ENCODE peak calls at places on chromosome 3, in ten cellular contexts. One of them, this sample, is unnamed.

GRCh38 chr3:174659516-174659915 is 199.6 kb upstream of the NAALADL2 start:
- DNase-seq in germinal center: no peak
- DNase-seq in A172: no peak
- DNase-seq in spleen: no peak
- DNase-seq in activated T-cell treated with anti-CD3 and anti-CD28 coated beads for 1 hour: no peak
- DNase-seq in HTR-8/SVneo: no peak
- DNase-seq in IMR-90: no peak
- DNase-seq in Calu3: no peak
- DNase-seq in aorta: no peak
- DNase-seq in T-helper 2 cell: no peak
- DNase-seq in this sample: no peak

GRCh38 chr3:187976361-187976900 is 177.5 kb upstream of the LPP start:
- DNase-seq in germinal center: no peak
- DNase-seq in A172: no peak
- DNase-seq in spleen: no peak
- DNase-seq in activated T-cell treated with anti-CD3 and anti-CD28 coated beads for 1 hour: no peak
- DNase-seq in HTR-8/SVneo: no peak
- DNase-seq in IMR-90: no peak
- DNase-seq in Calu3: no peak
- DNase-seq in aorta: no peak
- DNase-seq in T-helper 2 cell: peak; percentile 50
- DNase-seq in this sample: no peak

GRCh38 chr3:10504161-10505049 is 981 bp downstream of the ATP2B2 start:
- DNase-seq in germinal center: no peak
- DNase-seq in A172: no peak
- DNase-seq in spleen: no peak
- DNase-seq in activated T-cell treated with anti-CD3 and anti-CD28 coated beads for 1 hour: no peak
- DNase-seq in HTR-8/SVneo: no peak
- DNase-seq in IMR-90: no peak
- DNase-seq in Calu3: no peak
- DNase-seq in aorta: no peak
- DNase-seq in T-helper 2 cell: no peak
- DNase-seq in this sample: no peak

GRCh38 chr3:159253860-159254259 is 452.0 kb downstream of the MFSD1 start:
- DNase-seq in germinal center: no peak
- DNase-seq in A172: no peak
- DNase-seq in spleen: no peak
- DNase-seq in activated T-cell treated with anti-CD3 and anti-CD28 coated beads for 1 hour: no peak
- DNase-seq in HTR-8/SVneo: no peak
- DNase-seq in IMR-90: no peak
- DNase-seq in Calu3: no peak
- DNase-seq in aorta: no peak
- DNase-seq in T-helper 2 cell: no peak
- DNase-seq in this sample: no peak

GRCh38 chr3:126528800-126529541 is 5.0 kb downstream of the CHST13 start:
- DNase-seq in germinal center: no peak
- DNase-seq in A172: no peak
- DNase-seq in spleen: peak; percentile 78
- DNase-seq in activated T-cell treated with anti-CD3 and anti-CD28 coated beads for 1 hour: no peak
- DNase-seq in HTR-8/SVneo: no peak
- DNase-seq in IMR-90: no peak
- DNase-seq in Calu3: peak; percentile 84
- DNase-seq in aorta: peak; percentile 26
- DNase-seq in T-helper 2 cell: no peak
- DNase-seq in this sample: peak; percentile 66

GRCh38 chr3:50524751-50525150 is 21.3 kb upstream of the CACNA2D2 start:
- DNase-seq in germinal center: no peak
- DNase-seq in A172: no peak
- DNase-seq in spleen: no peak
- DNase-seq in activated T-cell treated with anti-CD3 and anti-CD28 coated beads for 1 hour: no peak
- DNase-seq in HTR-8/SVneo: no peak
- DNase-seq in IMR-90: no peak
- DNase-seq in Calu3: no peak
- DNase-seq in aorta: no peak
- DNase-seq in T-helper 2 cell: no peak
- DNase-seq in this sample: no peak

GRCh38 chr3:55402886-55403605 is 84.1 kb downstream of the WNT5A start:
- DNase-seq in germinal center: no peak
- DNase-seq in A172: no peak
- DNase-seq in spleen: no peak
- DNase-seq in activated T-cell treated with anti-CD3 and anti-CD28 coated beads for 1 hour: no peak
- DNase-seq in HTR-8/SVneo: no peak
- DNase-seq in IMR-90: peak; percentile 66
- DNase-seq in Calu3: no peak
- DNase-seq in aorta: no peak
- DNase-seq in T-helper 2 cell: no peak
- DNase-seq in this sample: no peak

GRCh38 chr3:163622384-163622783 is 1455.9 kb downstream of the SI start:
- DNase-seq in germinal center: no peak
- DNase-seq in A172: peak; percentile 26
- DNase-seq in spleen: no peak
- DNase-seq in activated T-cell treated with anti-CD3 and anti-CD28 coated beads for 1 hour: no peak
- DNase-seq in HTR-8/SVneo: peak; percentile 12
- DNase-seq in IMR-90: no peak
- DNase-seq in Calu3: no peak
- DNase-seq in aorta: no peak
- DNase-seq in T-helper 2 cell: no peak
- DNase-seq in this sample: peak; percentile 0

GRCh38 chr3:143644370-143645089 is 203.7 kb downstream of the SLC9A9 start:
- DNase-seq in germinal center: peak; percentile 54
- DNase-seq in A172: peak; percentile 62
- DNase-seq in spleen: no peak
- DNase-seq in activated T-cell treated with anti-CD3 and anti-CD28 coated beads for 1 hour: no peak
- DNase-seq in HTR-8/SVneo: peak; percentile 48
- DNase-seq in IMR-90: peak; percentile 59
- DNase-seq in Calu3: peak; percentile 85
- DNase-seq in aorta: no peak
- DNase-seq in T-helper 2 cell: peak; percentile 23
- DNase-seq in this sample: peak; percentile 63

GRCh38 chr3:48919215-48920138 is 835 bp downstream of the ARIH2 start:
- DNase-seq in germinal center: peak; percentile 63
- DNase-seq in A172: peak; percentile 57
- DNase-seq in spleen: peak; percentile 90
- DNase-seq in activated T-cell treated with anti-CD3 and anti-CD28 coated beads for 1 hour: peak; percentile 23
- DNase-seq in HTR-8/SVneo: peak; percentile 54
- DNase-seq in IMR-90: peak; percentile 50
- DNase-seq in Calu3: peak; percentile 45
- DNase-seq in aorta: peak; percentile 55
- DNase-seq in T-helper 2 cell: peak; percentile 89
- DNase-seq in this sample: peak; percentile 54

GRCh38 chr3:157099337-157100078 is 60.4 kb downstream of the CCNL1 start:
- DNase-seq in germinal center: no peak
- DNase-seq in A172: no peak
- DNase-seq in spleen: no peak
- DNase-seq in activated T-cell treated with anti-CD3 and anti-CD28 coated beads for 1 hour: no peak
- DNase-seq in HTR-8/SVneo: no peak
- DNase-seq in IMR-90: peak; percentile 47
- DNase-seq in Calu3: no peak
- DNase-seq in aorta: no peak
- DNase-seq in T-helper 2 cell: no peak
- DNase-seq in this sample: no peak

GRCh38 chr3:57637391-57637790 is 40.2 kb upstream of the ARF4 start:
- DNase-seq in germinal center: no peak
- DNase-seq in A172: no peak
- DNase-seq in spleen: no peak
- DNase-seq in activated T-cell treated with anti-CD3 and anti-CD28 coated beads for 1 hour: no peak
- DNase-seq in HTR-8/SVneo: no peak
- DNase-seq in IMR-90: peak; percentile 41
- DNase-seq in Calu3: no peak
- DNase-seq in aorta: no peak
- DNase-seq in T-helper 2 cell: no peak
- DNase-seq in this sample: no peak

GRCh38 chr3:185362850-185363661 is at the start of gene MAP3K13:
- DNase-seq in germinal center: peak; percentile 74
- DNase-seq in A172: peak; percentile 93
- DNase-seq in spleen: peak; percentile 82
- DNase-seq in activated T-cell treated with anti-CD3 and anti-CD28 coated beads for 1 hour: no peak
- DNase-seq in HTR-8/SVneo: peak; percentile 89
- DNase-seq in IMR-90: peak; percentile 94
- DNase-seq in Calu3: peak; percentile 33
- DNase-seq in aorta: peak; percentile 87
- DNase-seq in T-helper 2 cell: peak; percentile 89
- DNase-seq in this sample: peak; percentile 91

GRCh38 chr3:115141018-115141757 is 5.9 kb downstream of the ZBTB20 start:
- DNase-seq in germinal center: no peak
- DNase-seq in A172: no peak
- DNase-seq in spleen: no peak
- DNase-seq in activated T-cell treated with anti-CD3 and anti-CD28 coated beads for 1 hour: no peak
- DNase-seq in HTR-8/SVneo: no peak
- DNase-seq in IMR-90: no peak
- DNase-seq in Calu3: no peak
- DNase-seq in aorta: no peak
- DNase-seq in T-helper 2 cell: no peak
- DNase-seq in this sample: no peak

GRCh38 chr3:189726277-189726676 is 95.1 kb downstream of the TP63 start:
- DNase-seq in germinal center: no peak
- DNase-seq in A172: no peak
- DNase-seq in spleen: no peak
- DNase-seq in activated T-cell treated with anti-CD3 and anti-CD28 coated beads for 1 hour: no peak
- DNase-seq in HTR-8/SVneo: no peak
- DNase-seq in IMR-90: peak; percentile 23
- DNase-seq in Calu3: no peak
- DNase-seq in aorta: no peak
- DNase-seq in T-helper 2 cell: no peak
- DNase-seq in this sample: no peak

GRCh38 chr3:149134560-149134959 is 5.1 kb downstream of the HPS3 start:
- DNase-seq in germinal center: no peak
- DNase-seq in A172: peak; percentile 52
- DNase-seq in spleen: no peak
- DNase-seq in activated T-cell treated with anti-CD3 and anti-CD28 coated beads for 1 hour: no peak
- DNase-seq in HTR-8/SVneo: no peak
- DNase-seq in IMR-90: peak; percentile 41
- DNase-seq in Calu3: no peak
- DNase-seq in aorta: no peak
- DNase-seq in T-helper 2 cell: no peak
- DNase-seq in this sample: no peak

GRCh38 chr3:76021376-76021775 is 236.0 kb upstream of the ZNF717 start:
- DNase-seq in germinal center: no peak
- DNase-seq in A172: no peak
- DNase-seq in spleen: no peak
- DNase-seq in activated T-cell treated with anti-CD3 and anti-CD28 coated beads for 1 hour: no peak
- DNase-seq in HTR-8/SVneo: no peak
- DNase-seq in IMR-90: peak; percentile 23
- DNase-seq in Calu3: no peak
- DNase-seq in aorta: no peak
- DNase-seq in T-helper 2 cell: no peak
- DNase-seq in this sample: no peak

GRCh38 chr3:172746476-172746875 is 4.0 kb upstream of the ECT2 start:
- DNase-seq in germinal center: no peak
- DNase-seq in A172: peak; percentile 44
- DNase-seq in spleen: no peak
- DNase-seq in activated T-cell treated with anti-CD3 and anti-CD28 coated beads for 1 hour: no peak
- DNase-seq in HTR-8/SVneo: peak; percentile 13
- DNase-seq in IMR-90: peak; percentile 16
- DNase-seq in Calu3: no peak
- DNase-seq in aorta: no peak
- DNase-seq in T-helper 2 cell: no peak
- DNase-seq in this sample: peak; percentile 39

GRCh38 chr3:32816439-32817194 is 1.2 kb upstream of the TRIM71 start:
- DNase-seq in germinal center: peak; percentile 37
- DNase-seq in A172: no peak
- DNase-seq in spleen: peak; percentile 77
- DNase-seq in activated T-cell treated with anti-CD3 and anti-CD28 coated beads for 1 hour: no peak
- DNase-seq in HTR-8/SVneo: no peak
- DNase-seq in IMR-90: no peak
- DNase-seq in Calu3: no peak
- DNase-seq in aorta: no peak
- DNase-seq in T-helper 2 cell: peak; percentile 46
- DNase-seq in this sample: peak; percentile 6

GRCh38 chr3:132210476-132211346 is 106.5 kb upstream of the ACP3 start:
- DNase-seq in germinal center: peak; percentile 10
- DNase-seq in A172: peak; percentile 26
- DNase-seq in spleen: no peak
- DNase-seq in activated T-cell treated with anti-CD3 and anti-CD28 coated beads for 1 hour: no peak
- DNase-seq in HTR-8/SVneo: peak; percentile 8
- DNase-seq in IMR-90: no peak
- DNase-seq in Calu3: peak; percentile 84
- DNase-seq in aorta: no peak
- DNase-seq in T-helper 2 cell: peak; percentile 1
- DNase-seq in this sample: peak; percentile 19

GRCh38 chr3:149402481-149402880 is 25.0 kb upstream of the TM4SF1 start:
- DNase-seq in germinal center: no peak
- DNase-seq in A172: no peak
- DNase-seq in spleen: no peak
- DNase-seq in activated T-cell treated with anti-CD3 and anti-CD28 coated beads for 1 hour: no peak
- DNase-seq in HTR-8/SVneo: no peak
- DNase-seq in IMR-90: no peak
- DNase-seq in Calu3: no peak
- DNase-seq in aorta: no peak
- DNase-seq in T-helper 2 cell: no peak
- DNase-seq in this sample: no peak

GRCh38 chr3:121894191-121894990 is at the start of gene SLC15A2:
- DNase-seq in germinal center: no peak
- DNase-seq in A172: no peak
- DNase-seq in spleen: no peak
- DNase-seq in activated T-cell treated with anti-CD3 and anti-CD28 coated beads for 1 hour: no peak
- DNase-seq in HTR-8/SVneo: no peak
- DNase-seq in IMR-90: no peak
- DNase-seq in Calu3: no peak
- DNase-seq in aorta: no peak
- DNase-seq in T-helper 2 cell: no peak
- DNase-seq in this sample: no peak

GRCh38 chr3:9861626-9862130 is 17.9 kb upstream of the RPUSD3 start:
- DNase-seq in germinal center: no peak
- DNase-seq in A172: no peak
- DNase-seq in spleen: peak; percentile 47
- DNase-seq in activated T-cell treated with anti-CD3 and anti-CD28 coated beads for 1 hour: no peak
- DNase-seq in HTR-8/SVneo: no peak
- DNase-seq in IMR-90: no peak
- DNase-seq in Calu3: no peak
- DNase-seq in aorta: no peak
- DNase-seq in T-helper 2 cell: no peak
- DNase-seq in this sample: no peak

GRCh38 chr3:141860086-141860669 is 16.3 kb upstream of the ATP1B3 start:
- DNase-seq in germinal center: no peak
- DNase-seq in A172: no peak
- DNase-seq in spleen: no peak
- DNase-seq in activated T-cell treated with anti-CD3 and anti-CD28 coated beads for 1 hour: no peak
- DNase-seq in HTR-8/SVneo: no peak
- DNase-seq in IMR-90: no peak
- DNase-seq in Calu3: no peak
- DNase-seq in aorta: no peak
- DNase-seq in T-helper 2 cell: no peak
- DNase-seq in this sample: no peak

GRCh38 chr3:16112910-16113504 is 61.5 kb upstream of the GALNT15 start:
- DNase-seq in germinal center: no peak
- DNase-seq in A172: no peak
- DNase-seq in spleen: no peak
- DNase-seq in activated T-cell treated with anti-CD3 and anti-CD28 coated beads for 1 hour: no peak
- DNase-seq in HTR-8/SVneo: no peak
- DNase-seq in IMR-90: peak; percentile 90
- DNase-seq in Calu3: no peak
- DNase-seq in aorta: no peak
- DNase-seq in T-helper 2 cell: no peak
- DNase-seq in this sample: peak; percentile 33

GRCh38 chr3:108243243-108243642 is 21.0 kb upstream of the IFT57 start:
- DNase-seq in germinal center: no peak
- DNase-seq in A172: no peak
- DNase-seq in spleen: no peak
- DNase-seq in activated T-cell treated with anti-CD3 and anti-CD28 coated beads for 1 hour: no peak
- DNase-seq in HTR-8/SVneo: no peak
- DNase-seq in IMR-90: no peak
- DNase-seq in Calu3: no peak
- DNase-seq in aorta: no peak
- DNase-seq in T-helper 2 cell: no peak
- DNase-seq in this sample: no peak

GRCh38 chr3:12423918-12424634 is 60.2 kb upstream of the TSEN2 start:
- DNase-seq in germinal center: no peak
- DNase-seq in A172: peak; percentile 86
- DNase-seq in spleen: no peak
- DNase-seq in activated T-cell treated with anti-CD3 and anti-CD28 coated beads for 1 hour: no peak
- DNase-seq in HTR-8/SVneo: peak; percentile 51
- DNase-seq in IMR-90: peak; percentile 58
- DNase-seq in Calu3: no peak
- DNase-seq in aorta: no peak
- DNase-seq in T-helper 2 cell: peak; percentile 53
- DNase-seq in this sample: no peak

GRCh38 chr3:191244242-191244867 is 45.3 kb downstream of the OSTN start:
- DNase-seq in germinal center: peak; percentile 23
- DNase-seq in A172: no peak
- DNase-seq in spleen: no peak
- DNase-seq in activated T-cell treated with anti-CD3 and anti-CD28 coated beads for 1 hour: no peak
- DNase-seq in HTR-8/SVneo: peak; percentile 21
- DNase-seq in IMR-90: peak; percentile 35
- DNase-seq in Calu3: no peak
- DNase-seq in aorta: no peak
- DNase-seq in T-helper 2 cell: peak; percentile 5
- DNase-seq in this sample: peak; percentile 29